ENCODE peak calls at places on chromosome 18, in six cellular contexts. Q is astrocyte, Z is body of pancreas, D is HAP-1, G is endothelial cell of umbilical vein, R is adipocyte. O is an unnamed sample.

GRCh38 chr18:57051019-57051418 is 95.9 kb upstream of the BOD1L2 start:
- DNase-seq in Q (no peak), Z (no peak), D (no peak), G (no peak), R (no peak), O (no peak)

GRCh38 chr18:34358923-34359322 is 134.2 kb upstream of the NOL4 start:
- DNase-seq in Q (no peak), Z (no peak), D (no peak), G (no peak), R (no peak), O (no peak)

GRCh38 chr18:35345460-35345921 is 1.3 kb upstream of the ZNF24 start:
- DNase-seq in Q (no peak), Z (peak; percentile 22), D (no peak), G (peak; percentile 6), R (no peak), O (no peak)

GRCh38 chr18:58559427-58560186 is 69.3 kb downstream of the ALPK2 start:
- DNase-seq in Q (no peak), Z (no peak), D (no peak), G (no peak), R (no peak), O (no peak)

GRCh38 chr18:778194-779007 is 33.6 kb downstream of the YES1 start:
- DNase-seq in Q (no peak), Z (no peak), D (peak; percentile 38), G (peak; percentile 76), R (peak; percentile 17), O (no peak)

GRCh38 chr18:79614211-79615028 is 65.2 kb upstream of the CTDP1 start:
- DNase-seq in Q (no peak), Z (peak; percentile 2), D (no peak), G (no peak), R (no peak), O (no peak)

GRCh38 chr18:75489493-75490190 is 62.1 kb upstream of the SMIM21 start:
- DNase-seq in Q (peak; percentile 98), Z (no peak), D (no peak), G (no peak), R (peak; percentile 95), O (peak; percentile 59)

GRCh38 chr18:55587341-55588000 is 521 bp downstream of the TCF4 start:
- DNase-seq in Q (peak; percentile 41), Z (no peak), D (peak; percentile 58), G (peak; percentile 63), R (peak; percentile 62), O (no peak)

GRCh38 chr18:49135871-49136270 is 185.1 kb upstream of the SMAD7 start:
- DNase-seq in Q (peak; percentile 22), Z (peak; percentile 44), D (peak; percentile 82), G (peak; percentile 26), R (peak; percentile 33), O (peak; percentile 33)

DNA sequence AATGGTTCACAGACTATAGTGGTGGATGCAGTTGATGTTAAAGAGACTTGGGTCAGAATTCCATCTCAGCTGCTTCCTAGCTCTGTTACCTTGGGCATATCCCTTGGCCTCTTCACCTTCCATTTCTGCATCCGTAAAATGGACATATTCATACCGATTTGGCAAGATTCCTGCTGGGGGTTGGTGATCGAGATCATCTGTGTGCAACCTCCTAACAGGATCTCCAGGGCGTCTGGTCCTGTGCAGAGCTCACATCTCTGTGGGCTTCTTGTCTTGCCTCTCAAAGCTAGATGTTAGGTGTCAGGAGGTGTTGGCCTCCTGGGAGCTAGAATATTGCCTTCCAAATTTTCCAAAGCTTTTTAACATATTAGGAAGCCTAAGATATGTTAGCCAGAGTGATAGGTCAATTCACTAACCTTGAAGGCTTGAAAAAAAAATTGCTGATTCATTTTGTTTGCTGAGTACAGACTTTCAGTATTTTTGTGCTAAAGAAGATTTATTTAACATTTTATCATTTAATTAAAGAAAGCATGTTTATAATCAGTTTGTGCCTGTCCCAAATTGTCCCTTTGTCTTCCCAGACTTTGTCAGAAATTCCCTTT is 69.7 kb upstream of the ZNF516 start:
- DNase-seq in Q (no peak), Z (no peak), D (no peak), G (no peak), R (no peak), O (no peak)
- H3K4me3 ChIP-seq in Q (peak overlapping the region; percentile 49), Z (no peak overlapping the region), D (no peak overlapping the region), G (no peak overlapping the region), R (peak overlapping the region; percentile 81), O (no peak overlapping the region)

DNA sequence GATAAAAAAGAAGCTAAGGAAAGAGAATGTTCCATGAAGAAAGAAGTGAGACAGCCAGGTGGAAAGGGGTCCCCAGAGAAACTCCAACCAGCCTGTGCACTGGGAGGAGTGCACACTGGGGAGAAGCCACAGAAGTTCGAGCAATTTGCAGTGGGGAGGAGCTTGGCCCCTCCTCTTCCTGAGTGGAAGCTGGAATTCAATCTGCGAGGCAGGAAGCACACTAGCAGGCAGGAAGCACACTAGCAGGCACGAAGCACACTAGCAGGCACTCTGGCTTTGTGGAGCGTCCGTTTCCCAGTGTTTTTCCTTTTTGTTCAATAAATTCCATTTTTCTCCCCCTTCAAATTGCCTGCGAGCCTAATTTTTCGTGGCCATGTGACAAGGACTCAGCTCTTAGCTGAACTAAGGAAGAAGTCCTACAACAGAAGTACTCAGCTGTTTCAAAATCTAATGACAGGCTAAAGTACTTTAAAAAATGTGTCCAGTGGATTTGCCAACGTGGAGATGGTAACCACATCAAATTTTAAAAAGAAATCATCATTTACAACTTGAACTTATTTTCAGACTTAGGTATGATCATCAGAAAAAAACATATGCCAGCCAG is 21.4 kb upstream of the SPIRE1 start:
- DNase-seq in Q (no peak), Z (peak; percentile 28), D (peak; percentile 13), G (peak; percentile 82), R (peak; percentile 69), O (no peak)
- H3K4me3 ChIP-seq in Q (no peak overlapping the region), Z (no peak overlapping the region), D (no peak overlapping the region), G (no peak overlapping the region), R (peak overlapping the region; percentile 52), O (no peak overlapping the region)

DNA sequence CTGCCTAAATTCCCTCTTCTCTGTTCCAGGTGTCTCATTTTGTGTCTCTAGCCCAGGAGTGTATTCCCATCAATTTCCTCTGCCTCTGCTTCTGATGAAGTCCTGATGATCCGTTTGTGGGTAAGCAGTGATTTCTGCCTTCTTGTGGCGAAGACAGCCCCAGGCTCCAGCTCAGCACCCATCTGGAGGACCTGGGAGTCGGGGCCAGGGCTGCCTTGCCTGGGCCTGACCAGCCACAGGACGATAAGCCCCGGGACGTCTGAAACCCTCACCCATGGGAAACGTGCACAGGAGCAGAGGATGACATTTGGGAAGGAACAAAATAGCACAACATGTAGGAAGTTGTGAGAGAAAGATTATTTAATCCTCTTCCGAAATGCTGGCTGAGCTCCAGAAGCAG is 206.9 kb downstream of the FBXO15 start:
- DNase-seq in Q (no peak), Z (no peak), D (no peak), G (no peak), R (no peak), O (no peak)
- H3K4me3 ChIP-seq in Q (no peak overlapping the region), Z (no peak overlapping the region), D (no peak overlapping the region), G (no peak overlapping the region), R (no peak overlapping the region), O (no peak overlapping the region)

DNA sequence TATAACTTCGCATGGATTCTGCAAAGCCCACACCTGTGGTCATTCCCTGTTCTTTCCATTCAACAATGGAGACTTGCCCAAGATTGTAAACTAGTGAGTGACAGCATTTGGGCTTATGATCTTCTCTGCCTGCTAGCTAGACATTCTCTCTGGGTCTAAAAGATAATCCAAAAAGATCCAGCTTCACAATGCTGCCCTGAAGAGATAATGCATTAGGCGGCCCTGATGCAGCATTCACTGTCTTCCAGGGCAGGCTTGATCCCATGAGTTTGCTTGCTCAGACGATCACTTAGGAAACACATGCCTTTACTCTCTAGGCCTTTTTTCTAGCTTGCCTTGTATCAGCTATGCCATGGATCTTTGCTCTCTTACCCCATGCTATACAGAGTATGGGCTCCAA is 196.1 kb downstream of the SETBP1 start:
- DNase-seq in Q (no peak), Z (no peak), D (no peak), G (no peak), R (no peak), O (no peak)
- H3K4me3 ChIP-seq in Q (no peak overlapping the region), Z (no peak overlapping the region), D (no peak overlapping the region), G (no peak overlapping the region), R (no peak overlapping the region), O (no peak overlapping the region)

GRCh38 chr18:62590799-62591640 is 68.2 kb downstream of the ZCCHC2 start:
- DNase-seq in Q (no peak), Z (no peak), D (no peak), G (no peak), R (no peak), O (no peak)

DNA sequence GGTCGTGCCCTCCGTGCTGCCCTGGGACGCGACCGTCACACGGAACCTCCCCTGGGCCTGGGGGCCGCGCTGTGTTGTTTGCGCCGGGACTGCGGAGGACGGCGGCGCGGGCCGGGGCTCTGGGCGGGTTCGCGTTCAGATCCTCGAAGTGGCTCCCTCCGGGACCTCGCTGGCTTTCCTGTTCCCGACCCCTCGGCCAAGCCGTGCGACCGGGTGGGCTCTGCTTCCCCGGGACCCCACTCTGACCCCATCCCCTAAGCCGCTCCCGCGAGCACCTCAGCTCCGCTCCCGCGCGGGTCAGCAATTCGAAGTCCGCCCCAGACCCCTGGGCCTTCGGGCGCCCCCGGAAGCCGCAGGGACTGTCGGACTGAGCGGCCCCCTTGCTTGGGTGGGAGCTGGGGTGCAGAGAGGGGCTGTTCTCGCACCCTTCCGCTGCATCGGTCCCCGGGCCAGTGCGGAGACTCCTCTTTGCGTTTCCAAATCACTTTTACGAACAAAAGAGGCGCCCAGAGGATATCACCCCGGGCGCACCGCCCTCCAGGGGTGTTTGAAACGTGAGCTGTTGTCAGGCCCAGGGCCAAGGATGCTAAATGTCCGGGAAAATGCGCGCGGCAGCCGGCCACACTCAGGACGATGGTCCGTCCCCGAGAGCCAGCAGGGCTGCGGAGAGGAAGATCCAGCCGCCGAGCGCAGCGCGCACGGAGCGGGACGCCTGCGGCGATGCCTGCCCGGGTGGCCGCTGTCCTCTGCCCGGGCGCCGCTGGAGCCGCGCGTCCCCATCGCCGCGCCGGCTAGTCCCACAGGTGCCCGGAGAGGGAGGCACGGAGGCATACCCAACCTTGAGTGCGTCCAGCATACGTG is 73.5 kb downstream of the ZCCHC2 start:
- DNase-seq in Q (peak; percentile 10), Z (no peak), D (no peak), G (no peak), R (peak; percentile 58), O (no peak)
- H3K4me3 ChIP-seq in Q (peak overlapping the region; percentile 48), Z (no peak overlapping the region), D (no peak overlapping the region), G (peak overlapping the region; percentile 29), R (peak overlapping the region; percentile 66), O (peak overlapping the region; percentile 6)

GRCh38 chr18:77101410-77102245 is 31.0 kb downstream of the MBP start:
- DNase-seq in Q (peak; percentile 97), Z (peak; percentile 51), D (no peak), G (peak; percentile 91), R (peak; percentile 89), O (peak; percentile 92)
- H3K4me3 ChIP-seq in Q (peak overlapping the region; percentile 27), Z (no peak overlapping the region), D (no peak overlapping the region), G (no peak overlapping the region), R (peak overlapping the region; percentile 55), O (peak overlapping the region; percentile 32)

GRCh38 chr18:26562568-26562967 is 14.2 kb upstream of the KCTD1 start:
- DNase-seq in Q (no peak), Z (no peak), D (no peak), G (no peak), R (no peak), O (no peak)
- H3K4me3 ChIP-seq in Q (no peak overlapping the region), Z (no peak overlapping the region), D (no peak overlapping the region), G (no peak overlapping the region), R (no peak overlapping the region), O (no peak overlapping the region)